ENCODE peak calls at places on chromosomes 4 and X, in four cellular contexts. One of them, this sample, is unnamed.

GRCh38 chrX:142982679-142983078 is 43.0 kb upstream of the SPANXN4 start:
- DNase-seq in stimulated activated CD8-positive, alpha-beta memory T cell treated with anti-CD3 and anti-CD28 coated beads, Interleukin-12 subunit alpha, Interleukin-12 subunit beta, amount 100 ng/mL, for 1 hour: no peak
- DNase-seq in NAMALWA: no peak
- DNase-seq in H54: no peak
- DNase-seq in this sample: no peak

GRCh38 chr4:54657194-54657555 is 582 bp upstream of the KIT start:
- DNase-seq in H54: no peak
- DNase-seq in stimulated activated CD8-positive, alpha-beta memory T cell treated with anti-CD3 and anti-CD28 coated beads, Interleukin-12 subunit alpha, Interleukin-12 subunit beta, amount 100 ng/mL, for 1 hour: no peak
- DNase-seq in NAMALWA: no peak
- DNase-seq in this sample: no peak

GRCh38 chrX:84144281-84144680 is 43.7 kb downstream of the RPS6KA6 start:
- DNase-seq in stimulated activated CD8-positive, alpha-beta memory T cell treated with anti-CD3 and anti-CD28 coated beads, Interleukin-12 subunit alpha, Interleukin-12 subunit beta, amount 100 ng/mL, for 1 hour: no peak
- DNase-seq in H54: no peak
- DNase-seq in NAMALWA: no peak
- DNase-seq in this sample: no peak

GRCh38 chr4:53098681-53099121 is 236.6 kb downstream of the RASL11B start:
- DNase-seq in H54: no peak
- DNase-seq in NAMALWA: no peak
- DNase-seq in stimulated activated CD8-positive, alpha-beta memory T cell treated with anti-CD3 and anti-CD28 coated beads, Interleukin-12 subunit alpha, Interleukin-12 subunit beta, amount 100 ng/mL, for 1 hour: no peak
- DNase-seq in this sample: no peak

GRCh38 chrX:73262991-73263390 is 48.3 kb upstream of the NAP1L2 start:
- DNase-seq in H54: no peak
- DNase-seq in NAMALWA: peak; percentile 11
- DNase-seq in stimulated activated CD8-positive, alpha-beta memory T cell treated with anti-CD3 and anti-CD28 coated beads, Interleukin-12 subunit alpha, Interleukin-12 subunit beta, amount 100 ng/mL, for 1 hour: no peak
- DNase-seq in this sample: peak; percentile 4

GRCh38 chr4:119010909-119011606 is 122.4 kb downstream of the SYNPO2 start:
- DNase-seq in NAMALWA: no peak
- DNase-seq in stimulated activated CD8-positive, alpha-beta memory T cell treated with anti-CD3 and anti-CD28 coated beads, Interleukin-12 subunit alpha, Interleukin-12 subunit beta, amount 100 ng/mL, for 1 hour: no peak
- DNase-seq in H54: no peak
- DNase-seq in this sample: no peak

GRCh38 chr4:138510053-138510452 is 267.9 kb upstream of the SLC7A11 start:
- DNase-seq in NAMALWA: no peak
- DNase-seq in stimulated activated CD8-positive, alpha-beta memory T cell treated with anti-CD3 and anti-CD28 coated beads, Interleukin-12 subunit alpha, Interleukin-12 subunit beta, amount 100 ng/mL, for 1 hour: no peak
- DNase-seq in H54: no peak
- DNase-seq in this sample: no peak

GRCh38 chrX:151878574-151878973 is 34.1 kb upstream of the MAGEA4 start:
- DNase-seq in H54: no peak
- DNase-seq in stimulated activated CD8-positive, alpha-beta memory T cell treated with anti-CD3 and anti-CD28 coated beads, Interleukin-12 subunit alpha, Interleukin-12 subunit beta, amount 100 ng/mL, for 1 hour: no peak
- DNase-seq in NAMALWA: no peak
- DNase-seq in this sample: no peak

GRCh38 chr4:75063417-75063816 is 130.5 kb downstream of the PARM1 start:
- DNase-seq in H54: no peak
- DNase-seq in NAMALWA: no peak
- DNase-seq in stimulated activated CD8-positive, alpha-beta memory T cell treated with anti-CD3 and anti-CD28 coated beads, Interleukin-12 subunit alpha, Interleukin-12 subunit beta, amount 100 ng/mL, for 1 hour: no peak
- DNase-seq in this sample: no peak

GRCh38 chr4:153451931-153452660 is 14.1 kb upstream of the TMEM131L start:
- DNase-seq in NAMALWA: no peak
- DNase-seq in stimulated activated CD8-positive, alpha-beta memory T cell treated with anti-CD3 and anti-CD28 coated beads, Interleukin-12 subunit alpha, Interleukin-12 subunit beta, amount 100 ng/mL, for 1 hour: no peak
- DNase-seq in H54: no peak
- DNase-seq in this sample: no peak

GRCh38 chr4:174110180-174110579 is 173.3 kb downstream of the FBXO8 start:
- DNase-seq in stimulated activated CD8-positive, alpha-beta memory T cell treated with anti-CD3 and anti-CD28 coated beads, Interleukin-12 subunit alpha, Interleukin-12 subunit beta, amount 100 ng/mL, for 1 hour: no peak
- DNase-seq in NAMALWA: no peak
- DNase-seq in H54: no peak
- DNase-seq in this sample: no peak

GRCh38 chr4:38752393-38752961 is 30.3 kb downstream of the TLR10 start:
- DNase-seq in stimulated activated CD8-positive, alpha-beta memory T cell treated with anti-CD3 and anti-CD28 coated beads, Interleukin-12 subunit alpha, Interleukin-12 subunit beta, amount 100 ng/mL, for 1 hour: no peak
- DNase-seq in NAMALWA: no peak
- DNase-seq in H54: no peak
- DNase-seq in this sample: no peak

GRCh38 chrX:120660638-120661037 is 30.8 kb upstream of the C1GALT1C1 start:
- DNase-seq in stimulated activated CD8-positive, alpha-beta memory T cell treated with anti-CD3 and anti-CD28 coated beads, Interleukin-12 subunit alpha, Interleukin-12 subunit beta, amount 100 ng/mL, for 1 hour: no peak
- DNase-seq in NAMALWA: no peak
- DNase-seq in H54: no peak
- DNase-seq in this sample: no peak

GRCh38 chr4:184287697-184288255 is 70.1 kb upstream of the ENPP6 start:
- DNase-seq in stimulated activated CD8-positive, alpha-beta memory T cell treated with anti-CD3 and anti-CD28 coated beads, Interleukin-12 subunit alpha, Interleukin-12 subunit beta, amount 100 ng/mL, for 1 hour: no peak
- DNase-seq in H54: no peak
- DNase-seq in NAMALWA: peak; percentile 24
- DNase-seq in this sample: peak; percentile 55

GRCh38 chr4:119592708-119593298 is 35.8 kb downstream of the PDE5A start:
- DNase-seq in stimulated activated CD8-positive, alpha-beta memory T cell treated with anti-CD3 and anti-CD28 coated beads, Interleukin-12 subunit alpha, Interleukin-12 subunit beta, amount 100 ng/mL, for 1 hour: no peak
- DNase-seq in NAMALWA: no peak
- DNase-seq in H54: no peak
- DNase-seq in this sample: no peak

GRCh38 chr4:1769692-1770091 is 23.4 kb upstream of the FGFR3 start:
- DNase-seq in NAMALWA: no peak
- DNase-seq in H54: no peak
- DNase-seq in stimulated activated CD8-positive, alpha-beta memory T cell treated with anti-CD3 and anti-CD28 coated beads, Interleukin-12 subunit alpha, Interleukin-12 subunit beta, amount 100 ng/mL, for 1 hour: no peak
- DNase-seq in this sample: no peak

GRCh38 chrX:19673334-19674040 is 158.2 kb upstream of the MAP3K15 start:
- DNase-seq in H54: no peak
- DNase-seq in stimulated activated CD8-positive, alpha-beta memory T cell treated with anti-CD3 and anti-CD28 coated beads, Interleukin-12 subunit alpha, Interleukin-12 subunit beta, amount 100 ng/mL, for 1 hour: no peak
- DNase-seq in NAMALWA: no peak
- DNase-seq in this sample: no peak

GRCh38 chr4:152246659-152247058 is 289.2 kb downstream of the FBXW7 start:
- DNase-seq in H54: no peak
- DNase-seq in stimulated activated CD8-positive, alpha-beta memory T cell treated with anti-CD3 and anti-CD28 coated beads, Interleukin-12 subunit alpha, Interleukin-12 subunit beta, amount 100 ng/mL, for 1 hour: no peak
- DNase-seq in NAMALWA: no peak
- DNase-seq in this sample: no peak

GRCh38 chrX:144335402-144335801 is 451.5 kb downstream of the UBE2NL start:
- DNase-seq in stimulated activated CD8-positive, alpha-beta memory T cell treated with anti-CD3 and anti-CD28 coated beads, Interleukin-12 subunit alpha, Interleukin-12 subunit beta, amount 100 ng/mL, for 1 hour: no peak
- DNase-seq in H54: no peak
- DNase-seq in NAMALWA: no peak
- DNase-seq in this sample: no peak

GRCh38 chr4:183038436-183038835 is 60.6 kb upstream of the WWC2 start:
- DNase-seq in stimulated activated CD8-positive, alpha-beta memory T cell treated with anti-CD3 and anti-CD28 coated beads, Interleukin-12 subunit alpha, Interleukin-12 subunit beta, amount 100 ng/mL, for 1 hour: no peak
- DNase-seq in H54: no peak
- DNase-seq in NAMALWA: no peak
- DNase-seq in this sample: no peak

GRCh38 chrX:24619647-24620046 is 27.5 kb downstream of the PCYT1B start:
- DNase-seq in H54: no peak
- DNase-seq in stimulated activated CD8-positive, alpha-beta memory T cell treated with anti-CD3 and anti-CD28 coated beads, Interleukin-12 subunit alpha, Interleukin-12 subunit beta, amount 100 ng/mL, for 1 hour: no peak
- DNase-seq in NAMALWA: no peak
- DNase-seq in this sample: no peak

GRCh38 chr4:110622841-110623709 is at the start of gene PITX2:
- DNase-seq in NAMALWA: no peak
- DNase-seq in stimulated activated CD8-positive, alpha-beta memory T cell treated with anti-CD3 and anti-CD28 coated beads, Interleukin-12 subunit alpha, Interleukin-12 subunit beta, amount 100 ng/mL, for 1 hour: no peak
- DNase-seq in H54: no peak
- DNase-seq in this sample: peak; percentile 89

GRCh38 chr4:8376361-8377102 is 64.0 kb downstream of the ACOX3 start:
- DNase-seq in H54: no peak
- DNase-seq in NAMALWA: no peak
- DNase-seq in stimulated activated CD8-positive, alpha-beta memory T cell treated with anti-CD3 and anti-CD28 coated beads, Interleukin-12 subunit alpha, Interleukin-12 subunit beta, amount 100 ng/mL, for 1 hour: no peak
- DNase-seq in this sample: no peak

GRCh38 chr4:71009796-71010588 is 16.5 kb downstream of the DCK start:
- DNase-seq in stimulated activated CD8-positive, alpha-beta memory T cell treated with anti-CD3 and anti-CD28 coated beads, Interleukin-12 subunit alpha, Interleukin-12 subunit beta, amount 100 ng/mL, for 1 hour: no peak
- DNase-seq in NAMALWA: peak; percentile 77
- DNase-seq in H54: no peak
- DNase-seq in this sample: peak; percentile 66

GRCh38 chr4:94960703-94961102 is 202.9 kb downstream of the BMPR1B start:
- DNase-seq in H54: no peak
- DNase-seq in stimulated activated CD8-positive, alpha-beta memory T cell treated with anti-CD3 and anti-CD28 coated beads, Interleukin-12 subunit alpha, Interleukin-12 subunit beta, amount 100 ng/mL, for 1 hour: no peak
- DNase-seq in NAMALWA: no peak
- DNase-seq in this sample: no peak

This sample was measured in OCI-LY7.